ENCODE peak calls at places on chromosomes 4 and X, in eight cellular contexts. H is cardiac muscle cell; E is naive thymus-derived CD4-positive, alpha-beta T cell; U is stimulated activated CD8-positive, alpha-beta memory T cell treated with anti-CD3 and anti-CD28 coated beads, Interleukin-4, amount 100 ng/mL, for 48 hours; Z is AG20443; A is ACHN; L is germinal center; G is NCI-H1105. C is an unnamed sample.

GRCh38 chrX:146154191-146154590 is 336.6 kb downstream of the SLITRK2 start:
- DNase-seq in G (no peak), U (no peak), L (no peak), E (no peak), A (no peak), H (no peak), Z (no peak), C (no peak)

GRCh38 chrX:45756562-45756961 is 555.9 kb upstream of the DIPK2B start:
- DNase-seq in H (no peak), L (no peak), G (peak; percentile 50), E (no peak), Z (no peak), A (no peak), U (no peak), C (no peak)

GRCh38 chr4:86432552-86433134 is 72.8 kb upstream of the MAPK10 start:
- DNase-seq in H (no peak), E (no peak), U (no peak), L (peak; percentile 2), G (no peak), Z (no peak), A (no peak), C (no peak)

GRCh38 chrX:11787564-11787963 is 29.5 kb downstream of the MSL3 start:
- DNase-seq in H (peak; percentile 74), U (peak; percentile 85), G (no peak), L (peak; percentile 27), E (peak; percentile 62), Z (peak; percentile 38), A (peak; percentile 4), C (no peak)

GRCh38 chr4:118034061-118034785 is at the start of gene NDST3:
- DNase-seq in G (peak; percentile 69), A (peak; percentile 85), L (no peak), Z (peak; percentile 38), E (peak; percentile 2), U (no peak), H (peak; percentile 55), C (no peak)

GRCh38 chr4:84750260-84750955 is 167.5 kb downstream of the CDS1 start:
- DNase-seq in G (no peak), H (peak; percentile 69), U (no peak), L (peak; percentile 11), Z (peak; percentile 65), E (no peak), A (peak; percentile 55), C (peak; percentile 20)

GRCh38 chrX:101655540-101655939 is 4.1 kb downstream of the ARMCX2 start:
- DNase-seq in G (no peak), Z (no peak), E (no peak), U (no peak), A (no peak), L (no peak), H (no peak), C (no peak)

GRCh38 chrX:147848009-147848408 is 63.7 kb upstream of the FMR1 start:
- DNase-seq in U (no peak), L (no peak), H (no peak), A (no peak), Z (no peak), G (no peak), E (no peak), C (no peak)

GRCh38 chr4:111632752-111633151 is 512.5 kb upstream of the FAM241A start:
- DNase-seq in L (no peak), Z (no peak), H (peak; percentile 67), E (no peak), U (no peak), G (no peak), A (no peak), C (no peak)

GRCh38 chr4:116073051-116073450 is 959.6 kb upstream of the NDST4 start:
- DNase-seq in A (no peak), H (no peak), E (no peak), L (no peak), G (no peak), Z (no peak), U (no peak), C (no peak)